ENCODE peak calls at places on chromosomes 16 and 17, in nine cellular contexts. H is AG09319, K is heart left ventricle, X is RWPE1, J is activated B cell treated with CpG ODN at 0.5 μM for 24 hours, C is foreskin fibroblast, V is fibroblast of mammary gland, S is stomach, M is heart right ventricle. T is an unnamed sample.

GRCh38 chr17:39602533-39603303 is 5.0 kb downstream of the NEUROD2 start:
- DNase-seq in H (no peak), K (no peak), X (no peak), J (no peak), C (no peak), V (no peak), S (no peak), M (no peak), T (no peak)

GRCh38 chr17:351875-352420 is 659 bp downstream of the RPH3AL start:
- DNase-seq in H (no peak), K (no peak), X (no peak), J (no peak), C (no peak), V (no peak), S (no peak), M (no peak), T (no peak)

GRCh38 chr16:71771571-71771970 is 37.1 kb downstream of the AP1G1 start:
- DNase-seq in H (no peak), K (no peak), X (no peak), J (no peak), C (no peak), V (no peak), S (no peak), M (no peak), T (no peak)

GRCh38 chr16:4021070-4021779 is 95.0 kb downstream of the ADCY9 start:
- DNase-seq in H (no peak), K (no peak), X (peak), J (no peak), C (peak), V (no peak), S (peak), M (no peak), T (no peak)

GRCh38 chr17:4488989-4489595 is 9.6 kb upstream of the SPNS2 start:
- DNase-seq in H (no peak), K (no peak), X (peak), J (no peak), C (no peak), V (no peak), S (peak), M (no peak), T (no peak)

GRCh38 chr16:17258848-17259713 is 211.7 kb downstream of the XYLT1 start:
- DNase-seq in H (no peak), K (no peak), X (no peak), J (no peak), C (no peak), V (peak), S (no peak), M (no peak), T (peak)

GRCh38 chr16:8760021-8760420 is 37.4 kb downstream of the TMEM186 start:
- DNase-seq in H (no peak), K (no peak), X (no peak), J (no peak), C (no peak), V (no peak), S (no peak), M (no peak), T (no peak)

GRCh38 chr17:80773243-80773991 is 218.2 kb upstream of the CHMP6 start:
- DNase-seq in H (no peak), K (peak), X (no peak), J (no peak), C (peak), V (no peak), S (no peak), M (peak), T (peak)

GRCh38 chr17:20944014-20944905 is 98.6 kb downstream of the USP22 start:
- DNase-seq in H (no peak), K (peak), X (peak), J (no peak), C (no peak), V (no peak), S (peak), M (no peak), T (peak)

GRCh38 chr17:75614006-75614405 is 19.2 kb upstream of the SMIM5 start:
- DNase-seq in H (no peak), K (no peak), X (no peak), J (no peak), C (no peak), V (no peak), S (no peak), M (no peak), T (no peak)
- TF ChIP-seq CTCF in H (no peak), K (no peak), X (no peak), J (no peak), C (no peak), V (no peak), S (no peak), M (no peak), T (no peak)

DNA sequence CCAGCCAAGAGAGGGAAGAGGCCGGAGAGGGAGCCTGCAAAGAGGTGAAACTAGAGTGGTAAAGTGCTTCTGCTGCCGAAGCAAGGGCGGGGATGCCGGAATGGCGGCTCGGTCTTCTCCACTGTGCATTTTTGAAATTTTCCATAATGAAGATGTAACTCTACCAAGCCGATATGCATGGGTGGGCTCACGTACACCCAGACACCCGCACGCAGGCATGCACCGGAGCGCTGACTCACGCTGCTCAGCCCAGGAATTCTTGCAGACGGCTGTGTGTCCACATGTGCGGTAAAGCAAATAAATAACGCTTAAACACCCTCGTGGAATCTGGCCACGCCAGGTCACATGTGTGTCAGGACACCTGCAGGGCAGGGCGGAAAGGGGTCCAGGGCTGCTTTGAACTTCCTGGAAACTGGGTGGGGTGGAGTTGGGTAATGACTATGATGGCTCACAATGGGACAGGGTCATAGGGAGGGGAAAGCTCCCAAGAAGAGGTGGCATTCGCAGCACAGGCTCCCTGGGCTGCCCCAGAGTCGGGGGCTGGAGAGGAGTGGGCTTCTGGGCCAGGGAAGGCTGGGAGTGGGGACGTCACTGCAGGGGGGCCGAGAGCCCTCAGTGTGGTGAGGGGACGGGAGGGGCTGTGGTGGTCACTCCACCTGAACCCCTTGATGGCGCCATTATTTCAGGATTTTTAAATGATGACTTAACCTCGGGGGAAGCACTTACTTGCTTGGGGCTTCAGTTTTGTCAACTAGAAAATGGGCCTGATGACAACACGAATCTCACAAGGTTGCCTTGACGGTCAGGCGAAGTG is 265.5 kb downstream of the PARN start:
- DNase-seq in H (no peak), K (no peak), X (peak), J (no peak), C (peak), V (peak), S (peak), M (no peak), T (no peak)
- TF ChIP-seq CTCF in H (no peak), K (no peak), X (no peak), J (no peak), C (no peak), V (no peak), S (no peak), M (no peak), T (no peak)

GRCh38 chr16:2199621-2200139 is 3.3 kb upstream of the CASKIN1 start:
- DNase-seq in H (no peak), K (no peak), X (no peak), J (no peak), C (no peak), V (no peak), S (no peak), M (no peak), T (no peak)

GRCh38 chr16:2199095-2199494 is 2.7 kb upstream of the CASKIN1 start:
- DNase-seq in H (no peak), K (no peak), X (no peak), J (no peak), C (no peak), V (no peak), S (no peak), M (no peak), T (no peak)

GRCh38 chr16:2196981-2197511 is 641 bp upstream of the CASKIN1 start:
- DNase-seq in H (no peak), K (no peak), X (no peak), J (no peak), C (no peak), V (no peak), S (no peak), M (no peak), T (no peak)

GRCh38 chr16:2197765-2198164 is 1.4 kb upstream of the CASKIN1 start:
- DNase-seq in H (no peak), K (no peak), X (no peak), J (no peak), C (no peak), V (no peak), S (no peak), M (no peak), T (no peak)

GRCh38 chr16:2198283-2198682 is 1.9 kb upstream of the CASKIN1 start:
- DNase-seq in H (no peak), K (no peak), X (no peak), J (no peak), C (no peak), V (no peak), S (no peak), M (no peak), T (no peak)
- TF ChIP-seq CTCF in H (no peak), K (no peak), X (no peak), J (no peak), C (no peak), V (no peak), S (no peak), M (no peak), T (no peak)

GRCh38 chr17:7426896-7427488 is 1.6 kb downstream of the SPEM2 start:
- DNase-seq in H (no peak), K (peak), X (no peak), J (no peak), C (no peak), V (no peak), S (no peak), M (no peak), T (no peak)
- TF ChIP-seq CTCF in H (no peak), K (no peak), X (no peak), J (no peak), C (no peak), V (no peak), S (no peak), M (no peak), T (no peak)

DNA sequence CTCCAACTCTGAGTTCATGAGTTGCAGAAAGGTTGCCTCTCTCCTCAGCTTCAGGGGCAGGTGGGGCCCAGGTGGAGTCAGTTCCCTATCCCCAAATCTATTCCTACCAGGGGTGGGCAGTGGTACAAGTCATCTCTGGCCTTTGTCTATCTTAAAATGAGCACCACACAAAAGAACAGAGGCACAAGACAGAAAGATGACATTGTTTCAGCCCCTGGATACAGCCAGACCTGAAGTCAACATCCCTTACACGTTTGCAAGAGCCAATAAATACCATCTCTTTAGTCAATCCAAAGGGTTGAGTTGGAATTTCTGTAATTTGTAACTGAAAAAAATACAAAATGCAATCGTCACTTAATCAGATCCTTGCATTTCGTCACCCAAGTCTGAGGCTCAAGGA is 32.2 kb downstream of the MMP15 start:
- DNase-seq in H (no peak), K (no peak), X (no peak), J (no peak), C (no peak), V (no peak), S (no peak), M (no peak), T (no peak)
- TF ChIP-seq CTCF in H (no peak), K (no peak), X (no peak), J (no peak), C (no peak), V (no peak), S (no peak), M (no peak), T (no peak)

GRCh38 chr16:79769320-79770243 is 169.0 kb upstream of the MAF start:
- DNase-seq in H (no peak), K (no peak), X (no peak), J (no peak), C (peak), V (no peak), S (no peak), M (no peak), T (no peak)

GRCh38 chr16:79768594-79768993 is 168.1 kb upstream of the MAF start:
- DNase-seq in H (no peak), K (no peak), X (no peak), J (no peak), C (peak), V (no peak), S (no peak), M (no peak), T (no peak)

GRCh38 chr16:79770244-79771064 is 169.9 kb upstream of the MAF start:
- DNase-seq in H (peak), K (peak), X (peak), J (peak), C (peak), V (peak), S (peak), M (peak), T (peak)

GRCh38 chr16:79764415-79765149 is 164.0 kb upstream of the MAF start:
- DNase-seq in H (no peak), K (no peak), X (no peak), J (no peak), C (no peak), V (no peak), S (no peak), M (no peak), T (no peak)

GRCh38 chr16:79767597-79768280 is 167.2 kb upstream of the MAF start:
- DNase-seq in H (peak), K (no peak), X (no peak), J (no peak), C (peak), V (peak), S (peak), M (no peak), T (no peak)
- TF ChIP-seq CTCF in H (peak), K (peak), X (no peak), J (no peak), C (peak), V (peak), S (no peak), M (peak), T (no peak)

DNA sequence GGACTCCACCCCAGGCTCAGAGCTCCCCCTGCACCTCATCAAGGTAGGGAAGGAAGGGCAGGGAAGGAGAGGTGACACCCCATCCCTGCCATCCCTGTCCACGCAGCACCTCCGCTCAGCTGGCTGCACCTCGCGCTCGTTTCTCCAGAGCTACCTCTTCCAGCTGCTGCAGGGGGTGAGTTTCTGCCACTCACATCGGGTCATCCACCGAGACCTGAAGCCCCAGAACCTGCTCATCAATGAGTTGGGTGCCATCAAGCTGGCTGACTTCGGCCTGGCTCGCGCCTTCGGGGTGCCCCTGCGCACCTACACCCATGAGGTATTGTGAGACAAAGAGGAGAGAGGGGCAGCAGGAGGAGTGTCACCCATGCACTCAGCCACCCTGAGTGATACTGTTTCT is 1.4 kb downstream of the CDK3 start:
- DNase-seq in H (no peak), K (no peak), X (no peak), J (no peak), C (no peak), V (no peak), S (no peak), M (no peak), T (no peak)
- TF ChIP-seq CTCF in H (no peak), K (no peak), X (no peak), J (no peak), C (no peak), V (no peak), S (no peak), M (no peak), T (no peak)

DNA sequence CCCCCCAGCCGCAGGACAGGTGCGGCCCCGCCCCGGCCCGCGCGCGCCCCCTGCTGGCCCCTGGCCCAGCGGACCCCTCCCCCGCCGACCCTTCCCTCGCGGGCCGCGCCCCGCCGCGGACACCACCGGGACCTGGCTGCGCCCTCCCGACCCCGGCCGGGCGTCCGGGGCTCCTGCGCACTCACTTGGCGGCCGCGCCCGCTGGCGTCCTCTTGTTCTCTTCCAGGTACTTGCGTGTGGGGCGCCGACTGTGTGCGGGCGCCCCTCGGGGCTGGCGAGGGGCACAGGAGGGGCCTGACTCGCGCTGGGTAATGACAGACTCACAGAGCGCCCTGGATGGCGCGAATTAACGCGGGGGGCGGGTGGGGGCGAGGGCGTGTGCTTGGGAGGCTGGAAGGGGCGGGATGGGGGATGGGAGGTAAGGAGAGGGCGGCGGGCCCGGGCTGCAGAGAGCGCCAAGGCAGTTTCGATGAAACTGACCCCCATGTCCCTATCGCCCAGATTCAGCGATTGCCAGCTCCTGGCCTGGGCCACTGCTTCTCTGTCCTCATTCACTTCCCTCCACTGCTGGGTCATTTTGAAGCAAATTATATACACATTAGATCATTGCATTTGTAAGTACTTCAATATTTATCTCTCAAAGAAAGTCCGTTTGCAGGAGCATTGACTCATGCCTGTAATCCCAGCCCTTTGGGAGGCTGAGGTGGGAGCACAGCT is 445 bp upstream of the DBNDD1 start:
- DNase-seq in H (no peak), K (no peak), X (no peak), J (peak), C (peak), V (peak), S (peak), M (peak), T (peak)
- TF ChIP-seq CTCF in H (no peak), K (peak), X (peak), J (no peak), C (no peak), V (no peak), S (no peak), M (peak), T (peak)

DNA sequence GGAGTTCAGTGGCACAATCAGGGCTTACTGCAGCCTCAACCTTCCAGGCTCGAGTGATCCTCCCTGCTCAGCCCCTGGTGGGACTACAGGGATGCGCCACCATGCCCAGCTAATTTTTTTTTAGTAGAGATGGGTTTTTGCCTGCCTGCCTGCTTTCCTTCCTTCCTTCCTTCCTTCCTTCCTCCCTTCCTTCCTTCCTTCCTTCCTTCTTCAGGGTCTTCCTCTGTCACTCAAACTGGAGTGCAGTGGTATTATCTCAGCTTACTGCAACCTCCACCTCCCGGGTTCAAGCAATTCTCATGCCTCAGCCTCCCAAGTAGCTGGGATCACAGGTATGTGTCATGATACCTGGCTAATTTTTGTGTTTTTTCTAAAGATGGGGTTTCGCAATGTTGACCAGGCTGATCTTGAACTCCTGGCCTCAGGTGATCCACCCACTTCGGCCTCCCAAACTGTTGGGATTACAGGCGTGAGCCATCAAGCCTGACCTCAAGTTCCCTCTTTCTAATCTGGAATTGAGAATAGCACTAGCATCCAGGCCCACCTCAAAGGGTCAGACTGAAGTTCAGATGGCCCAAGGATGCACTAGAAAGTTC is 45.3 kb downstream of the PRAC1 start:
- DNase-seq in H (no peak), K (no peak), X (no peak), J (no peak), C (no peak), V (no peak), S (no peak), M (no peak), T (no peak)
- TF ChIP-seq CTCF in H (no peak), K (no peak), X (no peak), J (no peak), C (no peak), V (no peak), S (no peak), M (no peak), T (no peak)

GRCh38 chr17:57515662-57516211 is 229.4 kb downstream of the CCDC182 start:
- DNase-seq in H (no peak), K (no peak), X (no peak), J (no peak), C (no peak), V (no peak), S (no peak), M (no peak), T (no peak)
- TF ChIP-seq CTCF in H (no peak), K (no peak), X (no peak), J (no peak), C (no peak), V (no peak), S (no peak), M (no peak), T (no peak)